ENCODE peak calls at places on chromosomes 4 and X, in seven cellular contexts. M, R, P, T, O, G and Z are unnamed samples.
A peak's percentile ranks its signal among the peaks of the same experiment; 100 is the strongest.

GRCh38 chrX:46757593-46757992 is 1.3 kb downstream of the SLC9A7 start:
- DNase-seq in M (no peak), R (no peak), P (no peak), T (no peak), O (no peak), G (peak; percentile 70), Z (no peak)

GRCh38 chr4:646460-646859 is 21.1 kb downstream of the PDE6B start:
- DNase-seq in M (no peak), R (no peak), P (no peak), T (no peak), O (no peak), G (no peak), Z (peak; percentile 41)

GRCh38 chrX:103063191-103063845 is 653 bp downstream of the BEX1 start:
- DNase-seq in M (no peak), R (peak; percentile 42), P (no peak), T (no peak), O (peak; percentile 54), G (peak; percentile 43), Z (no peak)

GRCh38 chr4:871484-871883 is 45.6 kb upstream of the CPLX1 start:
- DNase-seq in M (no peak), R (no peak), P (no peak), T (no peak), O (no peak), G (no peak), Z (no peak)

GRCh38 chrX:19342331-19342906 is 1.3 kb upstream of the PDHA1 start:
- DNase-seq in M (no peak), R (no peak), P (no peak), T (no peak), O (peak; percentile 62), G (peak; percentile 7), Z (no peak)

GRCh38 chr4:96993528-96993927 is 1149.7 kb downstream of the STPG2 start:
- DNase-seq in M (no peak), R (no peak), P (no peak), T (no peak), O (no peak), G (no peak), Z (no peak)

GRCh38 chrX:20218809-20219505 is 47.8 kb downstream of the RPS6KA3 start:
- DNase-seq in M (no peak), R (no peak), P (no peak), T (no peak), O (peak; percentile 65), G (no peak), Z (no peak)

GRCh38 chrX:135411893-135412292 is 9.9 kb upstream of the SMIM10L2A start:
- DNase-seq in M (no peak), R (no peak), P (no peak), T (no peak), O (peak; percentile 6), G (peak; percentile 61), Z (no peak)

GRCh38 chr4:74283614-74284013 is 24.7 kb upstream of the EPGN start:
- DNase-seq in M (no peak), R (peak; percentile 18), P (no peak), T (no peak), O (peak; percentile 35), G (peak; percentile 95), Z (no peak)

GRCh38 chrX:155056877-155057792 is 13.8 kb downstream of the CMC4 start:
- DNase-seq in M (peak; percentile 51), R (peak; percentile 70), P (peak; percentile 50), T (peak; percentile 81), O (peak; percentile 78), G (peak; percentile 73), Z (peak; percentile 85)

GRCh38 chrX:118839334-118839958 is 15.8 kb downstream of the ZCCHC12 start:
- DNase-seq in M (peak; percentile 66), R (peak; percentile 82), P (peak; percentile 15), T (peak; percentile 83), O (peak; percentile 63), G (peak; percentile 63), Z (peak; percentile 90)

GRCh38 chr4:124953059-124953850 is 240.7 kb upstream of the ANKRD50 start:
- DNase-seq in M (no peak), R (peak; percentile 59), P (no peak), T (no peak), O (peak; percentile 95), G (peak; percentile 59), Z (no peak)

GRCh38 chr4:42464550-42465124 is 67.3 kb downstream of the SHISA3 start:
- DNase-seq in M (no peak), R (no peak), P (no peak), T (no peak), O (no peak), G (peak; percentile 12), Z (no peak)

GRCh38 chrX:13579696-13580095 is 10.3 kb downstream of the EGFL6 start:
- DNase-seq in M (no peak), R (no peak), P (no peak), T (no peak), O (no peak), G (no peak), Z (no peak)

GRCh38 chrX:115616943-115617563 is 56.1 kb downstream of the PLS3 start:
- DNase-seq in M (peak; percentile 38), R (peak; percentile 18), P (no peak), T (no peak), O (peak; percentile 89), G (peak; percentile 95), Z (no peak)

GRCh38 chr4:10020871-10021676 is at the start of gene SLC2A9:
- DNase-seq in M (no peak), R (peak; percentile 64), P (no peak), T (peak; percentile 53), O (peak; percentile 63), G (no peak), Z (peak; percentile 76)

GRCh38 chr4:77002321-77002720 is 52.8 kb downstream of the SEPTIN11 start:
- DNase-seq in M (no peak), R (no peak), P (no peak), T (no peak), O (peak; percentile 62), G (no peak), Z (no peak)

GRCh38 chr4:83381173-83381572 is 46.5 kb upstream of the HPSE start:
- DNase-seq in M (no peak), R (no peak), P (no peak), T (no peak), O (no peak), G (peak; percentile 57), Z (no peak)

GRCh38 chr4:38308728-38309315 is 348.6 kb downstream of the PTTG2 start:
- DNase-seq in M (no peak), R (peak; percentile 31), P (no peak), T (no peak), O (peak; percentile 68), G (peak; percentile 77), Z (no peak)

GRCh38 chr4:82125170-82125862 is 248.5 kb downstream of the HNRNPD start:
- DNase-seq in M (no peak), R (no peak), P (no peak), T (no peak), O (no peak), G (no peak), Z (no peak)